ENCODE peak calls at places on chromosomes 1 and 21, in four cellular contexts. Q is CD8-positive, alpha-beta T cell; W is mammary epithelial cell; S is Peyer's patch. D is an unnamed sample.
A peak's percentile ranks its signal among the peaks of the same experiment; 100 is the strongest.

GRCh38 chr1:234927968-234928635 is 200.5 kb downstream of the TOMM20 start:
- DNase-seq in S (peak; percentile 18), Q (peak; percentile 0), W (no peak), D (no peak)

GRCh38 chr1:118928739-118929554 is 59.2 kb downstream of the TBX15 start:
- DNase-seq in Q (no peak), S (peak; percentile 47), W (peak; percentile 34), D (no peak)

GRCh38 chr1:51989582-51990477 is 670 bp downstream of the RAB3B start:
- DNase-seq in S (no peak), Q (no peak), W (no peak), D (no peak)

GRCh38 chr1:25640646-25641328 is 24.2 kb downstream of the MAN1C1 start:
- DNase-seq in W (no peak), Q (no peak), S (no peak), D (no peak)

GRCh38 chr1:10866314-10867091 is 70.1 kb upstream of the CASZ1 start:
- DNase-seq in W (no peak), Q (peak; percentile 21), S (peak; percentile 51), D (no peak)

GRCh38 chr1:14613915-14614314 is 15.4 kb downstream of the KAZN start:
- DNase-seq in Q (no peak), S (no peak), W (no peak), D (no peak)

GRCh38 chr1:64598100-64598571 is 128.2 kb downstream of the CACHD1 start:
- DNase-seq in W (peak; percentile 75), Q (no peak), S (no peak), D (no peak)

GRCh38 chr1:40844887-40845878 is 17.0 kb downstream of the CITED4 start:
- DNase-seq in S (no peak), Q (no peak), W (no peak), D (no peak)

GRCh38 chr1:118992868-118993711 is 4.9 kb upstream of the TBX15 start:
- DNase-seq in W (no peak), S (no peak), Q (no peak), D (no peak)

GRCh38 chr1:44405041-44405803 is at the start of gene RNF220:
- DNase-seq in W (peak; percentile 43), S (peak; percentile 59), Q (peak; percentile 41), D (no peak)

GRCh38 chr1:214492405-214493075 is 58.9 kb downstream of the PTPN14 start:
- DNase-seq in W (no peak), Q (no peak), S (no peak), D (no peak)

GRCh38 chr21:14403681-14404318 is 20.9 kb upstream of the HSPA13 start:
- DNase-seq in Q (no peak), W (peak; percentile 12), S (no peak), D (no peak)

GRCh38 chr1:2815551-2815950 is 14.1 kb upstream of the TTC34 start:
- DNase-seq in Q (no peak), W (no peak), S (no peak), D (no peak)
- H3K9me3 ChIP-seq in Q (no peaks in the 10 kb centered on the region), W (peaks cover 36% of the 10 kb centered on the region), S (no peaks in the 10 kb centered on the region), D (no peaks in the 10 kb centered on the region)

GRCh38 chr1:110957798-110958197 is 5.9 kb downstream of the LRIF1 start:
- DNase-seq in S (no peak), Q (no peak), W (no peak), D (no peak)
- H3K9me3 ChIP-seq in S (no peaks in the 10 kb centered on the region), Q (peaks cover 19% of the 10 kb centered on the region), W (no peaks in the 10 kb centered on the region), D (peaks cover 11% of the 10 kb centered on the region)

GRCh38 chr1:2858676-2859075 is 57.2 kb upstream of the TTC34 start:
- DNase-seq in Q (no peak), S (no peak), W (no peak), D (no peak)
- H3K9me3 ChIP-seq in Q (no peaks in the 10 kb centered on the region), S (no peaks in the 10 kb centered on the region), W (peaks cover 60% of the 10 kb centered on the region), D (no peaks in the 10 kb centered on the region)

GRCh38 chr1:80931178-80931577 is 869.6 kb upstream of the ADGRL2 start:
- DNase-seq in W (no peak), Q (no peak), S (no peak), D (no peak)
- H3K9me3 ChIP-seq in W (peaks cover 2% of the 10 kb centered on the region), Q (peaks cover 3% of the 10 kb centered on the region), S (no peaks in the 10 kb centered on the region), D (no peaks in the 10 kb centered on the region)

DNA sequence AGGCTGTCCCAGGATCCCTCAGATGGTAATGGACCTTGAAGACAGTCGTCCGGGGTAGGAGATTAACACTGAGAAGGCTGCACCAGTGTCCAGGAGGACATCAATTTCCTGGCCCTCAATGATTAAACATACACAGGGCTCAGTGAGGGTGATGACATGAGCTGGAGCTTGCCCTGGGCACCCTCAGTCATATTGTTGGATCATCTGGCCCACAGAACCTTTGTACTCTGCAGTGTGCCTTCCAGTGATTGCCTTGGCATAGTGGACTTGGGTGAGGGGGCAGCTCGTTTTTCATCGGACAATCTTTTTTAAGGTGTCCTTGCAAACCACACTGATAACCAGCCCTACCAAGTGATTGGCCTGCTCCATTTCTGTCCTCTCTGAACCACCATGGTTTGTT is 111.1 kb upstream of the SGIP1 start:
- DNase-seq in S (no peak), W (no peak), Q (no peak), D (no peak)
- H3K9me3 ChIP-seq in S (no peaks in the 10 kb centered on the region), W (no peaks in the 10 kb centered on the region), Q (peaks cover 5% of the 10 kb centered on the region), D (no peaks in the 10 kb centered on the region)

GRCh38 chr1:152348447-152348846 is 11.4 kb downstream of the FLG2 start:
- DNase-seq in Q (no peak), S (no peak), W (no peak), D (no peak)
- H3K9me3 ChIP-seq in Q (no peaks in the 10 kb centered on the region), S (no peaks in the 10 kb centered on the region), W (no peaks in the 10 kb centered on the region), D (no peaks in the 10 kb centered on the region)

GRCh38 chr1:69967245-69967766 is 238.1 kb downstream of the LRRC40 start:
- DNase-seq in S (no peak), Q (no peak), W (no peak), D (no peak)
- H3K9me3 ChIP-seq in S (no peaks in the 10 kb centered on the region), Q (no peaks in the 10 kb centered on the region), W (no peaks in the 10 kb centered on the region), D (no peaks in the 10 kb centered on the region)